ENCODE peak calls at places on chromosomes 7 and 10, in four cellular contexts. R is HepG2, P is WTC11, U is GM12878. V is an unnamed sample.
A peak's percentile ranks its signal among the peaks of the same experiment; 100 is the strongest.

GRCh38 chr10:127563718-127564553 is 14.8 kb downstream of the NPS start:
- DNase-seq in U (no peak), P (peak; percentile 58), R (no peak), V (peak; percentile 87)

GRCh38 chr10:19290770-19291169 is 242.2 kb downstream of the MALRD1 start:
- DNase-seq in R (no peak), P (no peak), U (no peak), V (no peak)

GRCh38 chr7:106591146-106591545 is 69.8 kb downstream of the CCDC71L start:
- DNase-seq in U (no peak), P (no peak), R (no peak), V (no peak)

GRCh38 chr7:25847331-25848070 is 304.5 kb upstream of the NFE2L3 start:
- DNase-seq in R (no peak), P (no peak), U (no peak), V (no peak)

GRCh38 chr10:98611432-98611831 is 164.7 kb upstream of the HPS1 start:
- DNase-seq in U (no peak), R (no peak), P (no peak), V (no peak)

GRCh38 chr7:149140784-149141183 is 6.5 kb upstream of the ZNF398 start:
- DNase-seq in U (no peak), P (no peak), R (no peak), V (no peak)

GRCh38 chr10:117166420-117167345 is 28.6 kb upstream of the VAX1 start:
- DNase-seq in R (no peak), U (no peak), P (no peak), V (no peak)

GRCh38 chr10:102400061-102400460 is 4.6 kb downstream of the NFKB2 start:
- DNase-seq in U (no peak), P (no peak), R (no peak), V (no peak)

GRCh38 chr7:1950623-1951523 is 280.8 kb downstream of the ELFN1 start:
- DNase-seq in P (no peak), U (no peak), R (no peak), V (no peak)

GRCh38 chr10:119030421-119031250 is 1.1 kb downstream of the NANOS1 start:
- DNase-seq in P (peak; percentile 68), R (peak; percentile 52), U (peak; percentile 62), V (no peak)
- TF ChIP-seq ATF2 in P (no peak), R (no peak), U (peak; percentile 45), V (no peak)

DNA sequence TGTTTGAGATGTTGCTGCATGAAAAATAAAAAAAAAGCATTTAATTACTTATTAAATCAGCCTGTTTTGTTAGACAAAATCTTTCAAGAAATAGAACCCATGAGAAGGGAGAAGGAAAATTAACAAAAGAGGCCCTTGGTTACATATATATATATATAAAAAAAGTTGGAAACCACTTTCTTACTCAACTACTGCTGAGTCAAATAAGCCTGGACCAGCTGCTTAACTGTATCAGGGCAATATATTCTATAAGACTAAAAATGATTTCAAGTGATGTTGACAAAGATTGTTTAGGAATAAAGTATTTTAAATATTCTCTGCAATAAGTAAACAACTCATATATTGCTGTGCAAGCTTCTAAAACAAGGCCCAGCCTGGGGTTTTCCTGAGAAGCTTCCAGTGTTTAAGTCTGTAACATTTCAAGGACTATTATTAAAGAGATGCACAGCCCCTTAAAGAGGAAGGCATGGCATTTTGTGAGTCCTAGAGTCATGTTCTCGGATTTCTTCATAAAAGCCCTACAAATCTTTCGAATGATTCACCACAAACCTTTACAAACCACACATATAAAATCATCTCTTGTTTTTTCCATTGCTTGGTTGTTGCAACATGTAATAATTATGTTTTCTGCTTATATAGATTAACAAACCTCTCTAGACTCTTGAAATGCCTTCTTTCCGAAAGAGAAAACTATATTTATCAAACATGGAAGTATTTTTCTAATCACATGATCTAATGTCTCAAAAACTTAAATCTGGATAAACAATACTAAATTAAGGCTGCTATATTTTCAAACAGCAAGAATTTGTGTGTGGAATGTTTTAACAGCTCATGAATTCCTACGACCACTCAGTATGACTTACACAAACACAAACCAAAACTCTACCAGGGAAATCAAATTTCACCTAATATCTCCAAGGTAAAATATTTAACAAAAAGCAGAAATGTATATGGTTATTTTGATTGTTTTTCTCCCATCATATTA is 14.3 kb downstream of the JAZF1 start:
- DNase-seq in P (no peak), U (no peak), R (no peak), V (no peak)
- TF ChIP-seq ATF2 in P (no peak), U (no peak), R (no peak), V (no peak)

DNA sequence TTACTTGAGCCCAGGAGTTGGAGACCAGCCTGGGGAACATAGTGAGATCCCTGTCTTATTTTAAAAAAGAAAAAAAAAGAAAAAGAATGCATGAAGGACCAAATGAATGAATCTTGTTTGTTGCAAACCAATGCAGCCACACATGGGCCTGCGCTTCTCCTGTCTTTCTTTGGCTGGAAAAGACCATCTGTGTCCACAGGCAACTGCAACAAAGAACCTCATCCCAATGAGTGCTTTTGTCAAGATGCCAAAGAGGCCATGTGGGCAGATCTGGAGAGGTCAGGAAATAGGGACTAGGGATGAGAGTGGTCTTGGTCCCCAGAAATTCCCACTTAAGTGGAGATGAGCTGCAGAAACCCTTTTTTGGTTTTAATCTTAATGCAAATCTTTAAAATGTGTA is 49.8 kb upstream of the DUSP5 start:
- DNase-seq in P (no peak), R (no peak), U (no peak), V (no peak)
- TF ChIP-seq ATF2 in P (no peak), R (no peak), U (no peak), V (no peak)

GRCh38 chr7:15515201-15515777 is 46.5 kb downstream of the AGMO start:
- DNase-seq in U (no peak), R (no peak), P (no peak), V (no peak)
- TF ChIP-seq ATF2 in U (no peak), R (no peak), P (no peak), V (no peak)

DNA sequence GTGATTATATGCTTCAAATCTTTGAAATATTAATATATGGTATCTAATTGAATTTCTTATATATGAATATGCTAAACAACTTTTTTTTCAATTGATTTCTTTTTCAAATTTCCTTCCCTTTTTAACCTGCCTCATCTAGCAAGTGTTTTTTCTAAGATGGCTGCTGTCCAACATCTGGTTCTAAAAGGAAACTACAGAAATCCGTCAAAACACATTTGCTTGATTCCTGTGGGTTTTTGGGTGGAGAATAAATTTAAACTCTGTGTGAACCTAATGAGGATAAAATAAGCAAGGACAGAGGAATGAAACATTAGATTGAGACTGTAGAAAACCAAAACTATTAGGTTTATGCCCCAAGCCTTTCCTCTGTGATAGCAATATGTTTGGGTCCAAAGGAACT is 75.6 kb upstream of the STARD3NL start:
- DNase-seq in R (no peak), P (no peak), U (no peak), V (no peak)
- TF ChIP-seq ATF2 in R (no peak), P (no peak), U (no peak), V (no peak)